ENCODE peak calls at places on chromosome 15, in seven cellular contexts. O, K, X, V, G, D and R are unnamed samples.

GRCh38 chr15:58864602-58865419 is 68.7 kb downstream of the SLTM start:
- DNase-seq in X (no peak), D (peak), V (peak), O (no peak), K (peak), G (no peak), R (no peak)

GRCh38 chr15:67880651-67881182 is 40.9 kb upstream of the RNU6-1 start:
- DNase-seq in X (no peak), G (no peak), D (no peak), O (no peak), K (no peak), V (peak), R (no peak)

GRCh38 chr15:76964157-76964556 is 30.8 kb upstream of the PSTPIP1 start:
- DNase-seq in O (no peak), V (peak), D (no peak), X (no peak), K (no peak), G (no peak), R (no peak)

GRCh38 chr15:99153026-99153535 is 48.2 kb downstream of the SYNM start:
- DNase-seq in D (no peak), K (no peak), G (no peak), X (no peak), O (no peak), V (no peak), R (no peak)

GRCh38 chr15:29612701-29613100 is 209.6 kb downstream of the TJP1 start:
- DNase-seq in V (peak), K (no peak), G (no peak), D (no peak), X (no peak), O (no peak), R (no peak)

GRCh38 chr15:62020576-62021160 is 39.6 kb downstream of the VPS13C start:
- DNase-seq in K (no peak), X (no peak), G (no peak), O (no peak), V (peak), D (no peak), R (no peak)

GRCh38 chr15:88334436-88334835 is 77.9 kb upstream of the NTRK3 start:
- DNase-seq in V (peak), K (no peak), G (no peak), X (no peak), O (no peak), D (no peak), R (no peak)

GRCh38 chr15:90862964-90863721 is 5.2 kb upstream of the FURIN start:
- DNase-seq in G (no peak), D (no peak), V (no peak), X (no peak), K (no peak), O (no peak), R (no peak)

GRCh38 chr15:40320931-40321371 is 2.5 kb upstream of the INAFM2 start:
- DNase-seq in X (no peak), O (peak), K (no peak), V (peak), D (peak), G (peak), R (peak)

GRCh38 chr15:45414215-45414885 is 36.0 kb upstream of the GATM start:
- DNase-seq in V (no peak), X (no peak), K (no peak), O (no peak), D (no peak), G (no peak), R (no peak)

GRCh38 chr15:96893159-96893906 is 562.8 kb downstream of the NR2F2 start:
- DNase-seq in X (peak), V (peak), O (no peak), K (no peak), D (no peak), G (no peak), R (no peak)

GRCh38 chr15:76204916-76205460 is 106.3 kb downstream of the ETFA start:
- DNase-seq in K (peak), G (no peak), O (no peak), D (no peak), X (no peak), V (no peak), R (no peak)

GRCh38 chr15:79035111-79035601 is 55.4 kb downstream of the RASGRF1 start:
- DNase-seq in K (no peak), V (no peak), O (no peak), G (no peak), X (no peak), D (no peak), R (no peak)

GRCh38 chr15:85891470-85891869 is 96.7 kb upstream of the KLHL25 start:
- DNase-seq in G (no peak), O (no peak), V (no peak), X (no peak), K (no peak), D (no peak), R (no peak)

GRCh38 chr15:79863886-79864285 is 32.9 kb downstream of the MTHFS start:
- DNase-seq in O (no peak), K (no peak), X (no peak), D (no peak), G (no peak), V (peak), R (no peak)

GRCh38 chr15:51227967-51228783 is 110.2 kb downstream of the CYP19A1 start:
- DNase-seq in O (no peak), D (no peak), K (peak), X (no peak), V (peak), G (peak), R (no peak)

GRCh38 chr15:91965501-91966180 is 112.1 kb downstream of the SLCO3A1 start:
- DNase-seq in O (no peak), V (peak), X (no peak), K (peak), G (no peak), D (no peak), R (no peak)

GRCh38 chr15:100565591-100565990 is 36.4 kb downstream of the LINS1 start:
- DNase-seq in K (no peak), X (no peak), V (no peak), D (no peak), O (no peak), G (no peak), R (no peak)